ENCODE peak calls at places on chromosomes 2 and 18, in eight cellular contexts. One of them, this sample, is unnamed.

GRCh38 chr2:1830936-1831616 is 86.8 kb upstream of the PXDN start:
- DNase-seq in foreskin fibroblast: no peak
- DNase-seq in uterus: no peak
- DNase-seq in AG10803: peak
- DNase-seq in B cell: no peak
- DNase-seq in DND-41: no peak
- DNase-seq in upper lobe of left lung: no peak
- DNase-seq in neural crest cell: no peak
- DNase-seq in this sample: no peak

GRCh38 chr2:191350826-191351225 is 105.6 kb downstream of the MYO1B start:
- DNase-seq in uterus: no peak
- DNase-seq in neural crest cell: no peak
- DNase-seq in upper lobe of left lung: no peak
- DNase-seq in B cell: no peak
- DNase-seq in AG10803: peak
- DNase-seq in DND-41: no peak
- DNase-seq in foreskin fibroblast: peak
- DNase-seq in this sample: no peak

GRCh38 chr2:176642074-176642473 is 372.8 kb downstream of the MTX2 start:
- DNase-seq in DND-41: no peak
- DNase-seq in B cell: no peak
- DNase-seq in uterus: no peak
- DNase-seq in AG10803: peak
- DNase-seq in neural crest cell: no peak
- DNase-seq in foreskin fibroblast: peak
- DNase-seq in upper lobe of left lung: no peak
- DNase-seq in this sample: no peak

GRCh38 chr2:142873850-142874287 is 3.6 kb upstream of the KYNU start:
- DNase-seq in uterus: no peak
- DNase-seq in neural crest cell: no peak
- DNase-seq in B cell: no peak
- DNase-seq in DND-41: no peak
- DNase-seq in upper lobe of left lung: no peak
- DNase-seq in foreskin fibroblast: no peak
- DNase-seq in AG10803: no peak
- DNase-seq in this sample: no peak

GRCh38 chr2:105373344-105373781 is 25.5 kb downstream of the FHL2 start:
- DNase-seq in upper lobe of left lung: no peak
- DNase-seq in neural crest cell: no peak
- DNase-seq in DND-41: no peak
- DNase-seq in B cell: no peak
- DNase-seq in AG10803: peak
- DNase-seq in uterus: peak
- DNase-seq in foreskin fibroblast: no peak
- DNase-seq in this sample: no peak

GRCh38 chr2:30192327-30192726 is 39.0 kb upstream of the LBH start:
- DNase-seq in foreskin fibroblast: no peak
- DNase-seq in AG10803: no peak
- DNase-seq in DND-41: no peak
- DNase-seq in B cell: no peak
- DNase-seq in uterus: no peak
- DNase-seq in neural crest cell: no peak
- DNase-seq in upper lobe of left lung: no peak
- DNase-seq in this sample: no peak

GRCh38 chr2:72694715-72695496 is 130.9 kb downstream of the EXOC6B start:
- DNase-seq in neural crest cell: no peak
- DNase-seq in AG10803: peak
- DNase-seq in B cell: no peak
- DNase-seq in foreskin fibroblast: peak
- DNase-seq in uterus: peak
- DNase-seq in DND-41: no peak
- DNase-seq in upper lobe of left lung: no peak
- DNase-seq in this sample: no peak

GRCh38 chr2:45669109-45669508 is 17.6 kb downstream of the PRKCE start:
- DNase-seq in neural crest cell: no peak
- DNase-seq in upper lobe of left lung: no peak
- DNase-seq in B cell: no peak
- DNase-seq in DND-41: no peak
- DNase-seq in foreskin fibroblast: no peak
- DNase-seq in uterus: no peak
- DNase-seq in AG10803: no peak
- DNase-seq in this sample: no peak

GRCh38 chr18:45326505-45326904 is 288.8 kb upstream of the SLC14A2 start:
- DNase-seq in neural crest cell: no peak
- DNase-seq in upper lobe of left lung: no peak
- DNase-seq in foreskin fibroblast: no peak
- DNase-seq in DND-41: no peak
- DNase-seq in B cell: no peak
- DNase-seq in AG10803: no peak
- DNase-seq in uterus: no peak
- DNase-seq in this sample: no peak

GRCh38 chr2:133753665-133754064 is 185.4 kb upstream of the NCKAP5 start:
- DNase-seq in uterus: no peak
- DNase-seq in AG10803: no peak
- DNase-seq in foreskin fibroblast: no peak
- DNase-seq in neural crest cell: no peak
- DNase-seq in upper lobe of left lung: no peak
- DNase-seq in DND-41: no peak
- DNase-seq in B cell: no peak
- DNase-seq in this sample: no peak

GRCh38 chr2:47089083-47089464 is 66.0 kb downstream of the STPG4 start:
- DNase-seq in foreskin fibroblast: no peak
- DNase-seq in neural crest cell: no peak
- DNase-seq in upper lobe of left lung: no peak
- DNase-seq in B cell: no peak
- DNase-seq in DND-41: no peak
- DNase-seq in AG10803: no peak
- DNase-seq in uterus: no peak
- DNase-seq in this sample: no peak

GRCh38 chr2:43052204-43052943 is 174.0 kb downstream of the ZFP36L2 start:
- DNase-seq in uterus: no peak
- DNase-seq in B cell: no peak
- DNase-seq in AG10803: no peak
- DNase-seq in foreskin fibroblast: no peak
- DNase-seq in neural crest cell: no peak
- DNase-seq in DND-41: peak
- DNase-seq in upper lobe of left lung: no peak
- DNase-seq in this sample: no peak

GRCh38 chr2:135047295-135047694 is at the start of gene MAP3K19:
- DNase-seq in foreskin fibroblast: no peak
- DNase-seq in DND-41: no peak
- DNase-seq in neural crest cell: no peak
- DNase-seq in AG10803: no peak
- DNase-seq in uterus: no peak
- DNase-seq in B cell: no peak
- DNase-seq in upper lobe of left lung: no peak
- DNase-seq in this sample: no peak

GRCh38 chr2:135037831-135038230 is 9.4 kb downstream of the MAP3K19 start:
- DNase-seq in neural crest cell: no peak
- DNase-seq in B cell: no peak
- DNase-seq in uterus: no peak
- DNase-seq in upper lobe of left lung: no peak
- DNase-seq in foreskin fibroblast: peak
- DNase-seq in AG10803: peak
- DNase-seq in DND-41: no peak
- DNase-seq in this sample: no peak

GRCh38 chr2:135048122-135048521 is 875 bp upstream of the MAP3K19 start:
- DNase-seq in upper lobe of left lung: no peak
- DNase-seq in neural crest cell: no peak
- DNase-seq in DND-41: no peak
- DNase-seq in foreskin fibroblast: no peak
- DNase-seq in uterus: no peak
- DNase-seq in AG10803: no peak
- DNase-seq in B cell: no peak
- DNase-seq in this sample: no peak

GRCh38 chr2:135043345-135043744 is 3.9 kb downstream of the MAP3K19 start:
- DNase-seq in DND-41: no peak
- DNase-seq in uterus: no peak
- DNase-seq in upper lobe of left lung: no peak
- DNase-seq in neural crest cell: no peak
- DNase-seq in AG10803: no peak
- DNase-seq in B cell: peak
- DNase-seq in foreskin fibroblast: no peak
- DNase-seq in this sample: no peak
- TF ChIP-seq CTCF in DND-41: peak
- TF ChIP-seq CTCF in uterus: no peak
- TF ChIP-seq CTCF in upper lobe of left lung: no peak
- TF ChIP-seq CTCF in neural crest cell: peak
- TF ChIP-seq CTCF in AG10803: peak
- TF ChIP-seq CTCF in B cell: peak
- TF ChIP-seq CTCF in foreskin fibroblast: peak
- TF ChIP-seq CTCF in this sample: peak

DNA sequence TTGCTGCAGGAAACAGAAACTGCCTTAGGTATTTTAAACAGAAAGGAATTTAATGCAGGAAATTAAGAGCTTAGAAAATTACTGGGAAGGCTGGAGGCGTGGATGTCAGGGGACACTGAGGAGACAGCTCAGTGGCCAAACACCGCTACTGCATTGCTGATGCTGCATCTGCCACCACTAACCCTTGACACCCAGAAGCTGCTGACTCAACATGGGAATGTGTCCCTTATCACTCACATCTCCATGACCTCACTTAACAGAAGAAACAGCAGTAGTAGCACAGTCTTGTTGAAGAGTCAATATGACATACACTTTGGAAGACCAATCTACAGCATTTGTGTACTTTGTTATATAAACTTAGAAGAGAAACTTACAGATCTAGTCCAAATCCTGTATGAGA is 906.1 kb downstream of the SLC4A3 start:
- DNase-seq in upper lobe of left lung: no peak
- DNase-seq in DND-41: peak
- DNase-seq in AG10803: peak
- DNase-seq in neural crest cell: no peak
- DNase-seq in foreskin fibroblast: peak
- DNase-seq in B cell: no peak
- DNase-seq in uterus: no peak
- DNase-seq in this sample: no peak
- TF ChIP-seq CTCF in upper lobe of left lung: no peak
- TF ChIP-seq CTCF in DND-41: peak
- TF ChIP-seq CTCF in AG10803: peak
- TF ChIP-seq CTCF in neural crest cell: peak
- TF ChIP-seq CTCF in foreskin fibroblast: peak
- TF ChIP-seq CTCF in B cell: no peak
- TF ChIP-seq CTCF in uterus: no peak
- TF ChIP-seq CTCF in this sample: no peak

GRCh38 chr2:206049387-206049786 is 36.6 kb downstream of the INO80D start:
- DNase-seq in DND-41: no peak
- DNase-seq in upper lobe of left lung: no peak
- DNase-seq in AG10803: no peak
- DNase-seq in uterus: no peak
- DNase-seq in neural crest cell: no peak
- DNase-seq in B cell: no peak
- DNase-seq in foreskin fibroblast: no peak
- DNase-seq in this sample: no peak
- TF ChIP-seq CTCF in DND-41: no peak
- TF ChIP-seq CTCF in upper lobe of left lung: no peak
- TF ChIP-seq CTCF in AG10803: no peak
- TF ChIP-seq CTCF in uterus: no peak
- TF ChIP-seq CTCF in neural crest cell: no peak
- TF ChIP-seq CTCF in B cell: no peak
- TF ChIP-seq CTCF in foreskin fibroblast: no peak
- TF ChIP-seq CTCF in this sample: no peak

DNA sequence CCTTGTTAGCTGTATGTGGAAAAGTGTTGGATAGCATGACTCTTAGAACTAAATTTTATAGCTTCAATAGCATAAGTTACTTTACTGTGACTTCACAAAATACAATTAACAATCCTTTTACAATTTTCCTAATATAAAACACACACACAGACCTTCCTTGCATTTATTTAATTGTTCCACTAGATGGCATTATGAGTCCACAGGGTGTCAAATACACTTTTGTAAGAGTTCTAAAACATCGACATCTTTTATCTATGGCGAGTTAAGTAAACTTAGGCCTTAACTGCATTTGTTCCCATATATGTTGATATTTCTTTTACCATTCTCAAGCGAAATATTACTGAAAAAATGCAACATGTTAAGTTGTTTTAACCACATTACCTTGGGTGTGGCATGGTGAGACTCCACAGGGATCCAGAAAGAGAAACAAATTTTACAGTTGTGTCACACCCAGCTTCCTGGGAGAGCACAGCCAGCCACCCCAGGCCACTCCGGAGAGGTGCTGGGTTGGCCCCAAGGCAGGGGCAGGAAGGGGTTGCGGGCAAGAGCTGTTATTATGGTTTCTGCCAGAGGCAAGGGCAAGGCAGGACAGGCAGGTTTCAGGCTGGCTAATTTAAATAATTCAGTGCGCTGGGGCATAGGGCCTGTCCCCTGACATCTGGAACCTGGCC is 312.4 kb upstream of the MC4R start:
- DNase-seq in AG10803: peak
- DNase-seq in B cell: no peak
- DNase-seq in neural crest cell: no peak
- DNase-seq in uterus: no peak
- DNase-seq in upper lobe of left lung: peak
- DNase-seq in foreskin fibroblast: peak
- DNase-seq in DND-41: no peak
- DNase-seq in this sample: no peak
- TF ChIP-seq CTCF in AG10803: peak
- TF ChIP-seq CTCF in B cell: no peak
- TF ChIP-seq CTCF in neural crest cell: peak
- TF ChIP-seq CTCF in uterus: peak
- TF ChIP-seq CTCF in upper lobe of left lung: no peak
- TF ChIP-seq CTCF in foreskin fibroblast: peak
- TF ChIP-seq CTCF in DND-41: peak
- TF ChIP-seq CTCF in this sample: no peak

This sample was measured in natural killer cell.